ENCODE peak calls at places on chromosomes 13 and 19, in eight cellular contexts. Z is psoas muscle, G is OCI-LY7, Q is fibroblast of the aortic adventitia, L is thoracic aorta, F is upper lobe of right lung, A is heart right ventricle, O is IMR-90. W is an unnamed sample.

GRCh38 chr19:36849701-36850645 is 703 bp upstream of the ZNF345 start:
- DNase-seq in Z (peak), G (peak), Q (peak), L (peak), F (peak), A (peak), O (peak), W (peak)

GRCh38 chr13:32135655-32136054 is 104.1 kb downstream of the FRY start:
- DNase-seq in Z (no peak), G (no peak), Q (peak), L (no peak), F (no peak), A (no peak), O (peak), W (peak)

GRCh38 chr19:14559916-14560775 is 11.7 kb downstream of the NDUFB7 start:
- DNase-seq in Z (peak), G (no peak), Q (no peak), L (no peak), F (no peak), A (peak), O (no peak), W (no peak)

GRCh38 chr13:44331912-44332840 is 41.4 kb upstream of the SERP2 start:
- DNase-seq in Z (peak), G (no peak), Q (peak), L (peak), F (no peak), A (peak), O (peak), W (peak)

GRCh38 chr13:31947105-31947504 is 84.5 kb upstream of the FRY start:
- DNase-seq in Z (no peak), G (no peak), Q (no peak), L (no peak), F (no peak), A (no peak), O (no peak), W (peak)

GRCh38 chr19:48805452-48805851 is 5.4 kb downstream of the BCAT2 start:
- DNase-seq in Z (no peak), G (no peak), Q (no peak), L (no peak), F (no peak), A (no peak), O (no peak), W (no peak)

GRCh38 chr19:29609636-29610035 is 3.6 kb downstream of the POP4 start:
- DNase-seq in Z (no peak), G (no peak), Q (no peak), L (no peak), F (peak), A (no peak), O (no peak), W (no peak)

GRCh38 chr19:48473161-48473966 is 4.2 kb downstream of the CYTH2 start:
- DNase-seq in Z (no peak), G (no peak), Q (no peak), L (no peak), F (no peak), A (no peak), O (no peak), W (no peak)

GRCh38 chr19:38801359-38802095 is 11.2 kb downstream of the LGALS4 start:
- DNase-seq in Z (peak), G (no peak), Q (no peak), L (no peak), F (no peak), A (no peak), O (no peak), W (no peak)

GRCh38 chr13:60351326-60351725 is 45.7 kb upstream of the TDRD3 start:
- DNase-seq in Z (no peak), G (no peak), Q (peak), L (no peak), F (no peak), A (no peak), O (peak), W (peak)

GRCh38 chr13:94656766-94657165 is 55.1 kb downstream of the GPR180 start:
- DNase-seq in Z (no peak), G (no peak), Q (peak), L (no peak), F (no peak), A (no peak), O (peak), W (peak)

DNA sequence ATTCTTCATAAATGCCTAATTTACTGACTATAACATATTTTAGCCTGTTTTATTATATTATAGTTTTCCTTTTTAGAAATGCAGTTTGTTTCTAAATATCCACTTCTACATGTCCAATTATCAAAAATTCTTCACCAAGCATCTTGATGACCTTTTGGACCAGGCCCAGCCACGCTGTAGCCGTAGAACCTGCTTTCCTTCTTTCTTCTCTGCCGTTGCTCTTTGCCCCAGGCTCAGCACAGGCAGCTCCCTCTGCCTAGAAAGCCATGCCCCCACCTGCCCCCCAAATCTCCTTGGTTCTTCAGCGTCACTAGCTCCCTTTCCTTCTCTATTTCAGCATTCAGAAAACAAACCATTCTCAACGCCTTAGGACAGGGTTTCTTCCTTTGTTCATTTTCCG is 65.4 kb downstream of the ESD start:
- DNase-seq in Z (no peak), G (no peak), Q (no peak), L (no peak), F (no peak), A (no peak), O (no peak), W (no peak)
- H3K4me3 ChIP-seq in Z (no peak), G (no peak), Q (no peak), L (no peak), F (no peak), A (no peak), O (no peak), W (no peak)

GRCh38 chr13:79973533-79973963 is 367.4 kb downstream of the SPRY2 start:
- DNase-seq in Z (no peak), G (peak), Q (no peak), L (no peak), F (no peak), A (peak), O (no peak), W (no peak)
- TF ChIP-seq CTCF in Z (peak), G (peak), Q (peak), L (peak), F (peak), A (peak), O (peak), W (peak)

GRCh38 chr19:860481-861098 is 1.1 kb downstream of the CFD start:
- DNase-seq in Z (peak), G (peak), Q (peak), L (no peak), F (peak), A (peak), O (peak), W (peak)

GRCh38 chr19:861756-862528 is 2.5 kb downstream of the CFD start:
- DNase-seq in Z (peak), G (peak), Q (no peak), L (no peak), F (peak), A (peak), O (no peak), W (no peak)

GRCh38 chr19:862529-863304 is 3.3 kb downstream of the CFD start:
- DNase-seq in Z (peak), G (peak), Q (no peak), L (no peak), F (peak), A (peak), O (peak), W (no peak)

GRCh38 chr19:863305-863620 is 3.8 kb downstream of the CFD start:
- DNase-seq in Z (no peak), G (no peak), Q (no peak), L (no peak), F (no peak), A (no peak), O (no peak), W (no peak)

DNA sequence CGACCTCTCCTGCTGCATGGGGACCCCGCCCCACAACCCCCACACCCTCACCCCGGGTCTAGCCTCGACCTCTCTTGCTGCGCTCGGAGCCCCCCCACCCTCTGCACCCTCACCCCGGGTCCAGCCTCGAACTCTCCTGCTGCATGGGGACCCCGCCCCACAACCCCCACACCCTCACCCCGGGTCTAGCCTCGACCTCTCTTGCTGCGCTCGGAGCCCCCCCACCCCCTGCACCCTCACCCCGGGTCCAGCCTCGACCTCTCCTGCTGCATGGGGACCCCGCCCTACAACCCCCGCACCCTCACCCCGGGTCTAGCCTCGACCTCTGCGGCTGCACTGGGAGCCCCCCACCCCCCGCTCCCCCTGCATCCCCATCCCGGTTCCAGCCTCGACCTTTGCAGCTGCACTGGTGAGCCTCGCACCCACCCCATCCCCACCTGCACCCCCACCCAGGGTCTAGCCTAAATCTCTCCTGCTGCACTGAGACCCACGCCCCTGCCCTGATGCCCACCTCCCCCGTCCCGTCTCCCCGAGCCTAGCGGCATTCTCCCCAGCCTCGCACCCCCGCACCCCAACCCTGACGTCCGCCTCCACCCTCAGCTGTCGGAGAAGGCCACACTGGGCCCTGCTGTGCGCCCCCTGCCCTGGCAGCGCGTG is 1.8 kb downstream of the CFD start:
- DNase-seq in Z (peak), G (no peak), Q (no peak), L (no peak), F (peak), A (no peak), O (no peak), W (no peak)
- H3K4me3 ChIP-seq in Z (peak), G (no peak), Q (no peak), L (no peak), F (peak), A (peak), O (no peak), W (no peak)

GRCh38 chr19:54724644-54725043 is 402 bp downstream of the KIR3DL3 start:
- DNase-seq in Z (no peak), G (no peak), Q (no peak), L (no peak), F (no peak), A (no peak), O (no peak), W (no peak)

GRCh38 chr19:54725321-54725720 is 1.1 kb downstream of the KIR3DL3 start:
- DNase-seq in Z (no peak), G (no peak), Q (no peak), L (no peak), F (no peak), A (no peak), O (no peak), W (no peak)

GRCh38 chr19:54727562-54727961 is 3.3 kb downstream of the KIR3DL3 start:
- DNase-seq in Z (no peak), G (no peak), Q (no peak), L (no peak), F (no peak), A (no peak), O (no peak), W (no peak)

GRCh38 chr19:54729416-54730188 is 5.4 kb downstream of the KIR3DL3 start:
- DNase-seq in Z (no peak), G (no peak), Q (no peak), L (no peak), F (no peak), A (no peak), O (no peak), W (no peak)

DNA sequence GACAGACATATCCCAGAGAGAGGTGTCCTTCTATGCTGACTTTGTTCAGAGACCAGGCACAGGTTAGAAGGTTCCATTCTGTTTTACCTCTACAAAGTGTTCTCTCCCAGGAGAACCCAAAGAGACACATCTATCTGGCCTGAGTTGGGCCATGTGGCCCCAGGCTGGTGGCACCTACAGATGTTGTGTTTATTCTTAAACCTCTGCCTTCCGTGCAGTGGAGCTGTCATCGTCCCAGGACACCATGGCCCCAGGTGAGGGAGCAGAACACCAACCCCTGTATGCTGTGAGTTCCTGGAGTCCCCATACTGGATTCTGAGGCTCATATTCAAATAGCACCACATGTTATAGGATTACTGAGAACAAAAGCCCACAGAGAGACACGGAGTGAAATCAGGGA is 3.9 kb downstream of the KIR3DL3 start:
- DNase-seq in Z (no peak), G (no peak), Q (no peak), L (no peak), F (no peak), A (no peak), O (no peak), W (no peak)
- TF ChIP-seq CTCF in Z (no peak), G (no peak), Q (no peak), L (no peak), F (no peak), A (no peak), O (no peak), W (no peak)

DNA sequence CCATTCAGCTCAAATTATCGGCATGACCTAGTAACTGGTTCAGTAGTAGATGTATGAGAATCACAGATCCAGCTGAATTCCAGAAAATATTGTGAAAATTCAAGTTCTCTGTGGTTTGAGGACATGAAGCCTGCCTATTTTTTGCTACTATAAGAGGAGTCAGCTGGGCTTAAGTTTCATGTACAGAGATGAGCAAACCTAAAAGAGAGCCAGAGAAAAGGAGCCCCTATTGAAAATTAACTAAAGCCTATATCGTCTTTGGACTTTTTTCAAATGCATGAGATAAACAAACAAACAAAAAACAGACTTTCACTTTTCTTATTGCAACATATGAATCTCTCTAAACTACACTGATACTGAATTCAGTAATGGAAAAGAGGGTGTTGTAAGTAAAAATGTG is 106.8 kb upstream of the SPRY2 start:
- DNase-seq in Z (no peak), G (no peak), Q (no peak), L (no peak), F (no peak), A (no peak), O (no peak), W (no peak)
- H3K4me3 ChIP-seq in Z (no peak), G (no peak), Q (no peak), L (no peak), F (no peak), A (no peak), O (no peak), W (no peak)